ENCODE peak calls at places on chromosomes 2 and 18, in eight cellular contexts. B, K, F, S, H, A, V and C are unnamed samples.

GRCh38 chr18:13381331-13381730 is 162.8 kb downstream of the LDLRAD4 start:
- DNase-seq in V (no peak), A (no peak), S (no peak), F (no peak), B (no peak), K (no peak), H (no peak), C (no peak)

GRCh38 chr2:157339965-157340655 is 14.5 kb upstream of the ERMN start:
- DNase-seq in K (no peak), H (no peak), F (no peak), B (no peak), S (no peak), A (no peak), V (no peak), C (no peak)

GRCh38 chr18:45688834-45689233 is 35.1 kb upstream of the SLC14A1 start:
- DNase-seq in V (no peak), S (peak; percentile 44), F (no peak), H (no peak), A (no peak), K (no peak), B (peak; percentile 81), C (peak; percentile 42)

GRCh38 chr2:170815746-170816498 is 765 bp upstream of the GAD1 start:
- DNase-seq in S (peak; percentile 65), A (no peak), V (peak; percentile 53), K (peak; percentile 67), F (peak; percentile 57), H (no peak), B (peak; percentile 81), C (peak; percentile 74)

GRCh38 chr2:64866797-64867196 is 122.4 kb upstream of the SLC1A4 start:
- DNase-seq in V (peak; percentile 83), B (no peak), A (no peak), S (peak; percentile 26), H (no peak), K (no peak), F (no peak), C (no peak)

GRCh38 chr2:207286106-207286505 is 120.4 kb upstream of the KLF7 start:
- DNase-seq in H (no peak), S (no peak), F (no peak), B (no peak), A (no peak), K (no peak), V (no peak), C (no peak)

GRCh38 chr2:241208058-241208457 is 19.6 kb downstream of the ANO7 start:
- DNase-seq in A (no peak), S (no peak), F (no peak), K (no peak), V (no peak), H (no peak), B (no peak), C (no peak)

GRCh38 chr2:38274286-38275276 is 102.5 kb downstream of the ATL2 start:
- DNase-seq in F (peak; percentile 79), B (no peak), K (peak; percentile 76), A (peak; percentile 50), V (peak; percentile 37), S (no peak), H (no peak), C (peak; percentile 73)

GRCh38 chr2:186105016-186105415 is 366.4 kb downstream of the FSIP2 start:
- DNase-seq in A (no peak), H (no peak), B (no peak), V (no peak), S (no peak), F (no peak), K (no peak), C (no peak)

GRCh38 chr2:203669820-203670219 is 36.6 kb upstream of the CD28 start:
- DNase-seq in V (no peak), B (no peak), S (no peak), H (no peak), F (no peak), A (no peak), K (no peak), C (no peak)

GRCh38 chr18:36214811-36215210 is 27.5 kb downstream of the MOCOS start:
- DNase-seq in K (no peak), V (no peak), S (no peak), B (peak; percentile 67), F (no peak), A (no peak), H (no peak), C (no peak)

GRCh38 chr2:174785481-174785880 is 21.2 kb upstream of the CHRNA1 start:
- DNase-seq in A (no peak), K (no peak), V (no peak), B (no peak), F (no peak), H (no peak), S (no peak), C (no peak)

GRCh38 chr18:741931-742512 is 29.6 kb upstream of the ENOSF1 start:
- DNase-seq in F (peak; percentile 34), H (no peak), A (no peak), S (no peak), K (peak; percentile 37), B (no peak), V (peak; percentile 10), C (peak; percentile 83)

GRCh38 chr2:31440764-31441163 is 26.2 kb upstream of the XDH start:
- DNase-seq in B (no peak), S (no peak), V (peak; percentile 27), H (no peak), F (no peak), K (no peak), A (no peak), C (no peak)

DNA sequence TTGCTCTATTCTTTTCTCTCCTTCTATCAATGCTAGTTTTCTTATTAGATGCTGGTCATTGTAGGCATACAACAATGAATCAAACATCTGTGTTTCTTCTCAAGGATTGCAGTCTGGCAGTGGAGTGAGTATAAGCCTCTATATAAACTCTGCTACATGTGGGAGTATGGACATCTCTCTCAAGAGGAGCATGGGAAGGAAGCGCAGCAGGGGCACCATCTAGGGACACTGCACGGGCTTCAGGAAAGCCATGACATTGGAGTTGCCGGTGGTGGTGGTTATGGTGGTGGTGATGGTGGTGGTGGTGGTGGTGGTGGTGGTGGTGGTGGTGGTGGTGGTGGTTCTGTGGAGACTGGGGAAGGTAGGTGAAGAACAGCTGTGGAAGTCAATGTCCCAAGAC is 462.6 kb downstream of the RNF144A start:
- DNase-seq in F (no peak), A (no peak), H (no peak), S (no peak), K (no peak), V (no peak), B (no peak), C (peak; percentile 4)
- TF ChIP-seq POLR2A in F (no peak), A (no peak), H (no peak), S (no peak), K (no peak), V (no peak), B (no peak), C (no peak)

DNA sequence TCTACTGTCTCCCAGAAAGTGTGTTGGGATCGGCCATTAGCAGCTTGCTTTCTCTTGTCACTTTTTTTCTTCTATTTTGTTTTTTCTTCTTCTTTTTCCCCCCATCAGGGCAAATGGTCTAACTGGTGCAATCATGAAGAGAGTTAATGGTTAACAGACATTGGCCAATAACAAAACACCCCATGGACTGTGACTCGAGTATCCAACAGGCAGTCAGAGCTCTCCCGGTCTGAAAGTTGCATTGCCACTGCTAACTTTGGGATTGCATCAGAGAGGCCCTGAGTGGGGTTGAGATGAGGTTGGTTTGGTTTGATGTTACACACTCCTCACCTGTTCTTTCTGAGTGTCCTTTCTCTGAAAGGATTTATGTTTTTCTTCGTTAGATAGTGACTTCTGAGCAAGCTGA is 12.9 kb upstream of the SNORC start:
- DNase-seq in B (no peak), F (no peak), A (no peak), S (no peak), K (peak; percentile 73), V (no peak), H (no peak), C (peak; percentile 41)
- TF ChIP-seq POLR2A in B (no peak), F (no peak), A (no peak), S (no peak), K (no peak), V (no peak), H (no peak), C (no peak)

GRCh38 chr2:19895535-19895934 is 6.2 kb downstream of the TTC32 start:
- DNase-seq in F (no peak), A (no peak), K (no peak), S (no peak), H (no peak), V (no peak), B (no peak), C (peak; percentile 52)

GRCh38 chr2:19897623-19898245 is 4.0 kb downstream of the TTC32 start:
- DNase-seq in V (no peak), F (no peak), B (no peak), H (no peak), A (no peak), S (no peak), K (no peak), C (no peak)

GRCh38 chr2:19893520-19894134 is 8.2 kb downstream of the TTC32 start:
- DNase-seq in B (no peak), V (no peak), K (no peak), A (no peak), F (no peak), S (no peak), H (no peak), C (no peak)

GRCh38 chr2:19890104-19890503 is 11.7 kb downstream of the TTC32 start:
- DNase-seq in H (no peak), S (no peak), A (no peak), F (no peak), K (no peak), V (no peak), B (no peak), C (no peak)

DNA sequence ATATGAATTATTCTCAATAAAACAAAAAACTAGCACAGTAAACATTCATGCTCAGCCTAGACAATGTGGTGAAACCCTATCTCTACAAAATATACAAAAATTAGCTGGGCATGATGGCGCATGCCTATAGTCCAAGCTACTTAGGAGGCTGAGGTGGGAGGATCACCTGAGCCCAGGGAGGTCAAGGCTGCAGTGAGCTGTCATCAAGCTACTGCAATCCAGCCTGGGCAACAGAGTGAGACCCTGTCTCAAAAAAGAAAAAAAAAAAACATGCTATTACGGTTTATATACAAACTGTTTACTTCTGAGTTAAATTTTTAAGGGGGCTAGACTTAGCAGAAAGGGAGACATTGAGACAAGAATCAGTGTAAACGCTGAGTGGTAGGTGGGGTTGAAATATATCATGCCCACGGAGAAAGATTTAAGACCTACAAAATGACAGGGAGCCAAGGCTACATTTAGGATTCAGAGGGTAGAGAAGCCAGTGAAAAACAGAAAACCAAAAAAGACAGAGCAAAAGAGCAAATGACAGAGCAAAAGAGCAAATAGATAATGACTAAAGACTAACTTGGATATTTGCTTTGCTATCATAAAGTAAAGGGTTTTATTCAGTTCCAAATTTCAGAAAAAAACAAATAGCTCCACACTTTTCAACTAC is 7.5 kb downstream of the TTC32 start:
- DNase-seq in S (no peak), F (no peak), V (no peak), A (no peak), H (no peak), B (no peak), K (no peak), C (no peak)
- TF ChIP-seq POLR2A in S (no peak), F (no peak), V (no peak), A (no peak), H (no peak), B (no peak), K (no peak), C (no peak)

DNA sequence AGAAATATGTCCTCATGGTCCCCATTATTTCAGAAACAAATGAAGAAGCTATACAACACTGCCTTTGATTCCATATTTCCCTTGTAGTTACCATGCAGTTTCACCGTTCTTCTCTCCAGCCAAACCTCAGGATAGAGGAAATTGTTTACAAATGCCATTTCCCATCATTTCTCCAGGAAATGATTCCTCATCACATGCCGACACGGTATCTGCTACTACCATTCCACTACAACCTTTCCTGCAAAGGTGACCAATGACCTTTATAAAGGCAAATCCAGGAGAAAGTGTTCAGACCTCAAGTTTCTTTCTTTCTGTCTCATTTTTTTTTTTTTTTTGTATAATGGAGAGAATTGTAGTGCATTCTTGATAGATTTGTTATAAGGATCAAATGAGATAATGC is 460.8 kb upstream of the CDH20 start:
- DNase-seq in A (no peak), S (no peak), F (no peak), B (no peak), V (no peak), H (no peak), K (no peak), C (no peak)
- TF ChIP-seq POLR2A in A (no peak), S (no peak), F (no peak), B (no peak), V (no peak), H (no peak), K (no peak), C (no peak)